ENCODE peak calls at places on chromosomes 2 and 18, in seven cellular contexts. S is fibroblast of lung, G is colonic mucosa, X is left ventricle myocardium inferior, C is upper lobe of right lung, A is heart right ventricle, H is kidney. T is an unnamed sample.

GRCh38 chr2:231781798-231782726 is 980 bp upstream of the PDE6D start:
- DNase-seq in C (no peak), H (no peak), A (no peak), X (no peak), S (peak; percentile 64), G (peak; percentile 65), T (no peak)

GRCh38 chr2:102050854-102051391 is 59.2 kb downstream of the IL1R2 start:
- DNase-seq in C (peak; percentile 73), X (peak; percentile 89), A (peak; percentile 83), G (peak; percentile 72), S (peak; percentile 87), H (peak; percentile 93), T (peak; percentile 94)

GRCh38 chr2:74863802-74864248 is 29.9 kb downstream of the HK2 start:
- DNase-seq in S (no peak), G (peak; percentile 74), H (no peak), X (no peak), C (peak; percentile 36), A (no peak), T (no peak)

GRCh38 chr2:24122356-24123211 is 550 bp downstream of the PFN4 start:
- DNase-seq in H (no peak), C (no peak), A (no peak), S (no peak), X (no peak), G (no peak), T (no peak)

GRCh38 chr18:55097406-55098170 is 138.3 kb upstream of the CCDC68 start:
- DNase-seq in S (peak; percentile 86), C (no peak), G (no peak), X (no peak), A (no peak), H (no peak), T (no peak)

GRCh38 chr2:231706731-231707624 is 1.3 kb upstream of the PTMA start:
- DNase-seq in G (peak; percentile 99), S (peak; percentile 99), H (peak; percentile 99), X (peak; percentile 97), A (peak; percentile 97), C (peak; percentile 98), T (peak; percentile 99)

GRCh38 chr2:150028337-150028736 is 440.8 kb upstream of the MMADHC start:
- DNase-seq in G (no peak), H (no peak), S (peak; percentile 45), A (no peak), C (no peak), X (no peak), T (no peak)

GRCh38 chr2:215657844-215658243 is 222.0 kb upstream of the FN1 start:
- DNase-seq in X (no peak), G (no peak), C (no peak), S (peak; percentile 99), H (no peak), A (no peak), T (peak; percentile 31)

GRCh38 chr2:46390036-46390435 is 89.3 kb upstream of the TMEM247 start:
- DNase-seq in C (no peak), S (no peak), X (no peak), H (no peak), G (no peak), A (no peak), T (no peak)

GRCh38 chr2:19863303-19864041 is 38.3 kb downstream of the TTC32 start:
- DNase-seq in C (peak; percentile 85), G (peak; percentile 73), X (peak; percentile 69), S (peak; percentile 44), H (peak; percentile 89), A (peak; percentile 76), T (peak; percentile 54)

GRCh38 chr18:50783553-50783952 is 36.3 kb downstream of the MRO start:
- DNase-seq in A (no peak), H (no peak), X (no peak), S (no peak), G (no peak), C (no peak), T (no peak)

GRCh38 chr2:31023550-31023949 is 114.7 kb downstream of the GALNT14 start:
- DNase-seq in X (no peak), S (no peak), C (no peak), G (no peak), H (no peak), A (no peak), T (no peak)

GRCh38 chr2:239671916-239672849 is 271.4 kb upstream of the HDAC4 start:
- DNase-seq in G (no peak), S (no peak), H (peak; percentile 37), X (no peak), A (no peak), C (no peak), T (no peak)

GRCh38 chr2:73004466-73004865 is 67.0 kb downstream of the SFXN5 start:
- DNase-seq in G (no peak), H (peak; percentile 29), C (peak; percentile 40), S (no peak), A (no peak), X (no peak), T (no peak)

GRCh38 chr18:44729631-44730101 is 49.0 kb downstream of the SETBP1 start:
- DNase-seq in G (peak; percentile 39), S (peak; percentile 84), H (no peak), C (no peak), X (no peak), A (no peak), T (no peak)

GRCh38 chr18:45662468-45662867 is 47.2 kb downstream of the SLC14A2 start:
- DNase-seq in C (no peak), G (no peak), S (peak; percentile 73), X (no peak), H (no peak), A (no peak), T (no peak)

GRCh38 chr2:186256540-186256939 is 229.5 kb upstream of the ZC3H15 start:
- DNase-seq in X (no peak), C (no peak), G (no peak), S (peak; percentile 39), H (no peak), A (no peak), T (no peak)

GRCh38 chr2:112318515-112318914 is 43.1 kb downstream of the ZC3H6 start:
- DNase-seq in A (no peak), G (no peak), H (no peak), X (no peak), S (no peak), C (no peak), T (no peak)

GRCh38 chr2:162113771-162114168 is 38.3 kb downstream of the GCG start:
- DNase-seq in G (no peak), S (peak; percentile 81), X (no peak), C (no peak), A (no peak), H (no peak), T (no peak)

GRCh38 chr2:217142649-217143266 is 282.9 kb upstream of the TNP1 start:
- DNase-seq in H (no peak), C (no peak), S (no peak), A (no peak), X (no peak), G (peak; percentile 22), T (no peak)

GRCh38 chr18:29185801-29186200 is 1008.9 kb upstream of the CDH2 start:
- DNase-seq in X (no peak), A (no peak), S (no peak), C (no peak), G (no peak), H (no peak), T (no peak)

DNA sequence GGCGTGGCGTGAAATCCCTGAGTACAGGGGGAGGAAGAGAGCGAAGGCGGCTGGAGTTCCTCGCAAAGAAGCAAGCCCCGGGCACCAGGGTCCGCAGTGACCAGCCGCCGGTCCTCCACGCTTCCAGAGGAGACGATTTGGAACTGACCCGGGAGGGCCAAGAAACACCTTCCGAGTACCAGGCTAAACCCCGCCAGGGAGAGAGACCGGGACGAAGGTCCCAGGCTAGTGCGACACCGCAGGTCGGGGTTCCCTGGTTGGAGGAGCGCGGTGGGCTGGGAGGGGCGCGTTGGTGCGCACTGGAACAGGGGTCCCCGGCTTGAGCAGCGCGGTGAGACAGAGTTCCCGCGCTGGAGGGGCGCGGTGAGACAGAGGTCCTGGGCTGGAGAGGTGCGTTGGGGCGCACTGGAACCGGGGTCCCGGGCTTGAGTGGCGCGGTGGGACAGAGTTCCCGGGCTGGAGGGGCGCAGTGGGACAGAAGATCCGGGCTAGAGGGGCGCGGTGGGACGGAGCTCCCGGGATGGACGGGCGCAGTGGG is 900 bp downstream of the WDFY1 start:
- DNase-seq in A (peak; percentile 49), X (peak; percentile 28), C (peak; percentile 76), H (peak; percentile 80), S (peak; percentile 35), G (peak; percentile 60), T (peak; percentile 74)
- H3K27ac ChIP-seq in A (peak overlapping the region; percentile 95), X (peak overlapping the region; percentile 96), C (peak overlapping the region; percentile 93), H (peak overlapping the region; percentile 92), S (peak overlapping the region; percentile 86), G (peak overlapping the region; percentile 79), T (peak overlapping the region; percentile 97)

DNA sequence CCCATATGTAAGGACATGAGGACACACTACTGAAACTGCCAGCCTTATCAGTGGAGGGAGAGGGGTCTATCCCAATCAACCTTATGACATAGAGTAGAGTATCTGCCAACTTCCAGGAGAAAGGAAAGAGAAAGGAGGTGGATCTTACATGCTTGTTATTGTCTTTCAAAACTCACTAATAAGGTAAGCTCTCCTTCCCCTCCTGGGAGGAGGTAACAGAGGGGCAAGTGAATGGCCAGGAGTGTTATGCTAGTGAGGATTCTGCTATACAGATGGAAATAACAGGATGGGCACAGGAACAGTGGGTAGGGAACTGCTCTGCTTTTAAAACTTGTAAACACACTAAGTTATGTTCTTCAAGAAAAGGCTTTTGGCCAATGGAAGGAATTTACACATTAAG is 1020.1 kb downstream of the TDRD15 start:
- DNase-seq in H (no peak), S (no peak), X (no peak), C (no peak), G (no peak), A (no peak), T (no peak)
- H3K4me1 ChIP-seq in H (no peaks in the 10 kb centered on the region), S (no peaks in the 10 kb centered on the region), X (no peaks in the 10 kb centered on the region), C (no peaks in the 10 kb centered on the region), G (no peaks in the 10 kb centered on the region), A (no peaks in the 10 kb centered on the region), T (no peaks in the 10 kb centered on the region)

DNA sequence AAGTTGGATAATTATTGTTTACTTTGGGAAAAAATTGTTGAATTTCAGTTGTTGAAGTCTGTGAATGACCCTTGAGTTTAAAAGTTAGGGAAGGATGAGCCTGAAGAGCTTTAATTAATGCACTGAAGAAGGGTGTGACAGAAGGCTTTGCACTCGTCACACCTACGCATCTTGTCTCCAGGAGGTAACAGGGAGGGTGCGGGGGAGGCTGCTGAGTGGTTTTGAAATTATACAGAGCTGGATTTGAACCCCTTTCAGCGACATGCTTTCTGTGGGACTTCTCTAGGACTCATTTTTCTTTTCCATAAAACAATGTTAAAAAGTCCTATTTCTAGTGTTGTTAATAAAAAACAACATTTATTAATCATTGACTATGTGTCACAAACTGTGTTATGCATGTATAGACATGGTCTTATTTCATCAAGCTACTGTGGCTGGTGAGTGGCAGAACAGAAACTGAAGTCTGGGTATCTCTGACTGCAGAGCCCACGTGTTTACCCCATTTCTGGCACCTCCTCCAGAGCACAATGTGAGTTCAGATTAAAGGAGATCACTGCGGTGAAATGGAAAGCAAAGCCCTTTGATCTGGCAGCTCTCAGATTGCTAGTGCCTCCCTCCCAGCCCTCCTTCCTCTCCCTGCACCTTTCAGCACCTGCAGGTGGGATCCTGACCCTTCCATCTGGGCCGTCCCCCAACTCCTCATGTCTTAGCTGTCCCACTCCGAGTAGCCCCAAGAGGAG is 315.4 kb upstream of the MYT1L start:
- DNase-seq in S (no peak), G (no peak), X (no peak), H (no peak), A (no peak), C (no peak), T (no peak)
- H3K27ac ChIP-seq in S (no peak overlapping the region), G (no peak overlapping the region), X (no peak overlapping the region), H (no peak overlapping the region), A (no peak overlapping the region), C (no peak overlapping the region), T (no peak overlapping the region)

GRCh38 chr18:31493941-31494340 is 4.0 kb upstream of the DSG2 start:
- DNase-seq in S (no peak), A (no peak), G (peak; percentile 42), X (no peak), H (no peak), C (no peak), T (no peak)
- H3K4me1 ChIP-seq in S (no peaks in the 10 kb centered on the region), A (peaks cover 8% of the 10 kb centered on the region), G (no peaks in the 10 kb centered on the region), X (peaks cover 15% of the 10 kb centered on the region), H (no peaks in the 10 kb centered on the region), C (peaks cover 3% of the 10 kb centered on the region), T (peaks cover 8% of the 10 kb centered on the region)

T was measured in tibial artery.